ENCODE peak calls at places on chromosomes 4 and X, in five cellular contexts. O is trophoblast cell, X is IMR-90, T is mesenchymal stem cell, A is neuronal stem cell. F is an unnamed sample.

GRCh38 chrX:37926700-37927099 is 79.3 kb upstream of the DYNLT3 start:
- DNase-seq in O (no peak), X (peak; percentile 41), T (peak; percentile 40), A (no peak), F (no peak)

GRCh38 chr4:132063829-132064228 is 1085.3 kb upstream of the PCDH10 start:
- DNase-seq in O (no peak), X (peak; percentile 55), T (peak; percentile 37), A (no peak), F (no peak)

GRCh38 chrX:63661676-63662075 is 123.3 kb downstream of the ARHGEF9 start:
- DNase-seq in O (no peak), X (no peak), T (peak; percentile 7), A (no peak), F (no peak)

GRCh38 chrX:150680974-150681373 is 12.2 kb upstream of the MTMR1 start:
- DNase-seq in O (no peak), X (peak; percentile 34), T (no peak), A (no peak), F (no peak)

GRCh38 chr4:69763233-69763632 is 2.8 kb upstream of the SULT1B1 start:
- DNase-seq in O (no peak), X (no peak), T (no peak), A (no peak), F (no peak)

GRCh38 chrX:135740683-135741149 is 27.3 kb downstream of the CT45A3 start:
- DNase-seq in O (no peak), X (no peak), T (no peak), A (no peak), F (peak; percentile 37)

GRCh38 chrX:129875669-129876068 is 30.3 kb upstream of the UTP14A start:
- DNase-seq in O (no peak), X (peak; percentile 76), T (peak; percentile 77), A (no peak), F (no peak)

GRCh38 chrX:136192839-136193414 is 45.6 kb downstream of the FHL1 start:
- DNase-seq in O (no peak), X (peak; percentile 68), T (no peak), A (no peak), F (no peak)

GRCh38 chrX:45986971-45987370 is 558.2 kb downstream of the ZNF674 start:
- DNase-seq in O (no peak), X (no peak), T (no peak), A (no peak), F (no peak)

GRCh38 chrX:82362550-82362949 is 1145.5 kb upstream of the POU3F4 start:
- DNase-seq in O (no peak), X (no peak), T (no peak), A (no peak), F (no peak)

GRCh38 chrX:41027388-41027787 is 57.9 kb upstream of the USP9X start:
- DNase-seq in O (no peak), X (peak; percentile 76), T (peak; percentile 42), A (no peak), F (no peak)

GRCh38 chr4:1856071-1856919 is at the start of gene LETM1:
- DNase-seq in O (peak; percentile 71), X (peak; percentile 95), T (peak; percentile 91), A (peak; percentile 91), F (peak; percentile 72)

GRCh38 chr4:76090241-76090691 is 15.8 kb downstream of the ART3 start:
- DNase-seq in O (peak; percentile 91), X (peak; percentile 94), T (peak; percentile 97), A (no peak), F (no peak)

GRCh38 chr4:99711657-99712056 is 54.0 kb upstream of the C4orf54 start:
- DNase-seq in O (no peak), X (no peak), T (no peak), A (no peak), F (no peak)

GRCh38 chr4:87235020-87235671 is 14.7 kb upstream of the KLHL8 start:
- DNase-seq in O (no peak), X (peak; percentile 62), T (peak; percentile 37), A (no peak), F (no peak)

GRCh38 chr4:120750152-120750525 is 172.4 kb downstream of the PRDM5 start:
- DNase-seq in O (no peak), X (no peak), T (no peak), A (no peak), F (no peak)

GRCh38 chr4:142474398-142475087 is 371.6 kb downstream of the INPP4B start:
- DNase-seq in O (peak; percentile 97), X (peak; percentile 9), T (no peak), A (no peak), F (no peak)

GRCh38 chr4:111773858-111774257 is 371.4 kb upstream of the FAM241A start:
- DNase-seq in O (peak; percentile 9), X (no peak), T (peak; percentile 83), A (no peak), F (no peak)

GRCh38 chr4:115851918-115852766 is 738.7 kb upstream of the NDST4 start:
- DNase-seq in O (peak; percentile 42), X (no peak), T (peak; percentile 64), A (peak; percentile 40), F (peak; percentile 67)

GRCh38 chr4:128812360-128812958 is 3.0 kb downstream of the JADE1 start:
- DNase-seq in O (peak; percentile 50), X (peak; percentile 81), T (peak; percentile 83), A (peak; percentile 82), F (peak; percentile 69)

GRCh38 chrX:125736008-125736729 is 416.5 kb downstream of the TEX13C start:
- DNase-seq in O (no peak), X (no peak), T (no peak), A (no peak), F (no peak)

GRCh38 chr4:98802673-98803286 is 126.2 kb downstream of the EIF4E start:
- DNase-seq in O (no peak), X (peak; percentile 8), T (peak; percentile 21), A (no peak), F (no peak)

GRCh38 chr4:56255820-56256219 is 131.5 kb downstream of the AASDH start:
- DNase-seq in O (no peak), X (no peak), T (no peak), A (no peak), F (no peak)

GRCh38 chr4:76283900-76284299 is 22.6 kb upstream of the STBD1 start:
- DNase-seq in O (no peak), X (no peak), T (no peak), A (no peak), F (no peak)

GRCh38 chr4:74042681-74043080 is 4.2 kb upstream of the CXCL3 start:
- DNase-seq in O (no peak), X (no peak), T (no peak), A (no peak), F (no peak)

GRCh38 chr4:153249199-153250154 is 45.2 kb downstream of the TRIM2 start:
- DNase-seq in O (peak; percentile 81), X (peak; percentile 60), T (peak; percentile 89), A (peak; percentile 86), F (peak; percentile 58)

GRCh38 chr4:153247116-153247490 is 42.9 kb downstream of the TRIM2 start:
- DNase-seq in O (no peak), X (no peak), T (no peak), A (no peak), F (no peak)

GRCh38 chr4:153245775-153246174 is 41.5 kb downstream of the TRIM2 start:
- DNase-seq in O (no peak), X (no peak), T (no peak), A (no peak), F (no peak)

GRCh38 chr4:153246446-153247115 is 42.3 kb downstream of the TRIM2 start:
- DNase-seq in O (no peak), X (no peak), T (no peak), A (no peak), F (no peak)

DNA sequence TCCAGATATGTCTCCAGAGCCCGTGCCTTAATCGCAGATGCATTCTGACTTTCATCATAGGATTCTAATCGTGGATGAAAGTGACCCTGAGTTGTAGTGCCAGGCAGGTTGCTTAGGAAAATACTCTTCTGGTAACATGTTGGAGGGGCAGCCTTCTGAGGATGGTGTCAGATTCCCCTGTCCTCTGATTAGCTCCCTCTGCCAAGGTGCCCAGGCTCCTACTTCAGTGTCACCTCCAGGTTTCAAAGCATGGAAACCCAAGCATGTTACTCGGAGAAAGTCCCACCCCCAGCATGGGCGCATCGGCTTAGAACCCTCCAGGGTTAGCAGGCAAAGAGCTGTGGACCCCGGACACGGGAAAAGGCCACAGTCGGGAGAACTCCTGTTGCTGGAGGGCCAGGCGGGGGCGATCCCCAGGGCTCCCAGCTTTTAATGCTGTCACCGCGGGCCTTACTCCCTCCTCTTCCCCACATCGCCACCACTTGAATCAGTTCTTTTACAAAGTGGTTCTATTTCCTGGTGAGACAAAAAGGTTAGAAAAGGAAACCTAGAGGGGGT is 44.5 kb downstream of the TRIM2 start:
- DNase-seq in O (no peak), X (no peak), T (no peak), A (no peak), F (no peak)
- H2AK5ac ChIP-seq in O (no peak overlapping the region), X (peak overlapping the region; percentile 44), T (no peak overlapping the region), A (no peak overlapping the region), F (no peak overlapping the region)

GRCh38 chrX:2484721-2485459 is 15.9 kb downstream of the DHRSX start:
- DNase-seq in O (no peak), X (peak; percentile 54), T (no peak), A (no peak), F (no peak)
- H2AK5ac ChIP-seq in O (no peak overlapping the region), X (no peak overlapping the region), T (peak overlapping the region; percentile 17), A (peak overlapping the region; percentile 4), F (peak overlapping the region; percentile 68)

GRCh38 chr4:184450743-184451142 is 23.6 kb downstream of the IRF2 start:
- DNase-seq in O (no peak), X (no peak), T (no peak), A (no peak), F (no peak)

GRCh38 chr4:184450045-184450444 is 24.3 kb downstream of the IRF2 start:
- DNase-seq in O (no peak), X (peak; percentile 87), T (peak; percentile 62), A (no peak), F (no peak)

GRCh38 chr4:184447664-184448063 is 26.7 kb downstream of the IRF2 start:
- DNase-seq in O (no peak), X (no peak), T (no peak), A (no peak), F (peak; percentile 49)

GRCh38 chr4:184446132-184446531 is 28.2 kb downstream of the IRF2 start:
- DNase-seq in O (no peak), X (no peak), T (no peak), A (no peak), F (no peak)

DNA sequence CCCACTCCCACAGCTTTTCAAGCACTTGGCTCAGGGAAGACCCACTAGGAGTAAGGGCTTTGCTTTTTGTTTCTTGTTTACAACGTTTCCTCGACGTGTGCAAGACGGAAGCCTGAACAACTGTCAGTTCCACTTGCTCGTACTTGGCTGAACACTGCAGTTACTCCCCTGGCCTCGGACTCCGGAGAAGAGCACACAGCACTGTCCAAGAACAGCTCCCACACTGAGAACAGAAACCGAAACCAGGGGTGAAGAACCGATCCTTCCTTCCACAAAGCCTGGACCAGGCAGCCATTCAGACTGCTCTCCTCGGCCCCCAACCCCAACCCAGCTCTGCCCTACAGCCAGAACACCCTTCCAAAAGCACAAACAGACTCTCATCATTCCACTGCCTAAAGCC is 25.5 kb downstream of the IRF2 start:
- DNase-seq in O (no peak), X (peak; percentile 70), T (peak; percentile 59), A (no peak), F (no peak)
- H2AK5ac ChIP-seq in O (no peak overlapping the region), X (peak overlapping the region; percentile 80), T (peak overlapping the region; percentile 58), A (no peak overlapping the region), F (peak overlapping the region; percentile 87)

DNA sequence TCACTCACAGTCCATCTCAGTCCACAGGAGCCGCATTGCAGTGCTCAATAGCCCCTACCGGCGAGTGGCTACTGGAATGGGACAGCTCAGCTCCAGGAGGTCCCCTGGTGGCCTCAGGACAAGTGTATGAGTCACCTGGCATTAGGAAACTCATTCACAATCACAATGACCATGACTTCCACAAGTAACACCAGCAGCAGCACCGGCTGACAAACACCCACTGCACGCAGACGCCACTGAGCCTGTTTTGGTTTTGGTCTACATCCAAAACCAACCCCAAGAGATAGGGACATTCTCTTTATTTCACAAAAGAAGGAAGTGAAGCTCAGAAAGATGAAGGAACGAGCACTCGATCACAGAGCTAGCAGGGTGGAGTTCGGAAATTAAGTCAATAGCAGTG is 8.1 kb downstream of the JAKMIP1 start:
- DNase-seq in O (peak; percentile 66), X (no peak), T (no peak), A (no peak), F (no peak)
- H2AK5ac ChIP-seq in O (no peak overlapping the region), X (no peak overlapping the region), T (no peak overlapping the region), A (no peak overlapping the region), F (no peak overlapping the region)

F was measured in H1.